ENCODE peak calls at places on chromosome 13, in four cellular contexts. O, E, J and V are unnamed samples.

GRCh38 chr13:110108348-110109139 is 198.4 kb downstream of the COL4A1 start:
- DNase-seq in O (peak), E (peak), J (peak), V (peak)

GRCh38 chr13:71412231-71412630 is 454.8 kb downstream of the DACH1 start:
- DNase-seq in O (no peak), E (no peak), J (no peak), V (no peak)

GRCh38 chr13:109756778-109757177 is 29.6 kb downstream of the IRS2 start:
- DNase-seq in O (no peak), E (no peak), J (no peak), V (no peak)

GRCh38 chr13:109465151-109465550 is 321.2 kb downstream of the IRS2 start:
- DNase-seq in O (no peak), E (no peak), J (no peak), V (no peak)

GRCh38 chr13:100124265-100124664 is 35.4 kb downstream of the PCCA start:
- DNase-seq in O (no peak), E (no peak), J (no peak), V (no peak)

GRCh38 chr13:40527914-40528313 is 138.5 kb downstream of the FOXO1 start:
- DNase-seq in O (no peak), E (no peak), J (no peak), V (no peak)

GRCh38 chr13:98599502-98600328 is 22.8 kb upstream of the STK24 start:
- DNase-seq in O (no peak), E (no peak), J (no peak), V (no peak)

GRCh38 chr13:60229708-60230272 is 66.1 kb upstream of the DIAPH3 start:
- DNase-seq in O (no peak), E (no peak), J (no peak), V (no peak)

GRCh38 chr13:87712012-87712411 is 40.8 kb downstream of the SLITRK5 start:
- DNase-seq in O (no peak), E (no peak), J (no peak), V (no peak)

GRCh38 chr13:94061316-94061715 is 418.2 kb downstream of the DCT start:
- DNase-seq in O (no peak), E (no peak), J (no peak), V (peak)

GRCh38 chr13:109312399-109312798 is 474.0 kb downstream of the IRS2 start:
- DNase-seq in O (no peak), E (no peak), J (no peak), V (no peak)

GRCh38 chr13:111943229-111943795 is 123.6 kb upstream of the SOX1 start:
- DNase-seq in O (no peak), E (peak), J (no peak), V (no peak)

GRCh38 chr13:97226788-97227627 is 4.9 kb downstream of the MBNL2 start:
- DNase-seq in O (no peak), E (peak), J (no peak), V (no peak)

GRCh38 chr13:114283581-114283980 is 2.2 kb downstream of the UPF3A start:
- DNase-seq in O (no peak), E (no peak), J (no peak), V (no peak)

GRCh38 chr13:86974251-86974994 is 696.7 kb upstream of the SLITRK5 start:
- DNase-seq in O (no peak), E (no peak), J (no peak), V (no peak)

GRCh38 chr13:51585696-51586095 is 1.4 kb downstream of the WDFY2 start:
- DNase-seq in O (no peak), E (no peak), J (no peak), V (no peak)

GRCh38 chr13:112995395-112996091 is 26.5 kb downstream of the MCF2L start:
- DNase-seq in O (no peak), E (peak), J (no peak), V (no peak)

GRCh38 chr13:105465745-105466144 is 1069.7 kb downstream of the EFNB2 start:
- DNase-seq in O (no peak), E (no peak), J (no peak), V (no peak)

GRCh38 chr13:105969761-105970160 is 565.7 kb downstream of the EFNB2 start:
- DNase-seq in O (no peak), E (no peak), J (no peak), V (no peak)

GRCh38 chr13:100951031-100951430 is 276.4 kb upstream of the TMTC4 start:
- DNase-seq in O (no peak), E (no peak), J (no peak), V (no peak)

GRCh38 chr13:98959299-98959698 is 18.6 kb downstream of the DOCK9 start:
- DNase-seq in O (no peak), E (no peak), J (no peak), V (no peak)

GRCh38 chr13:33169273-33169980 is 116.1 kb downstream of the STARD13 start:
- DNase-seq in O (no peak), E (no peak), J (no peak), V (no peak)

GRCh38 chr13:114118763-114119123 is 13.7 kb downstream of the RASA3 start:
- DNase-seq in O (no peak), E (no peak), J (peak), V (no peak)

GRCh38 chr13:42271337-42272114 is 426 bp upstream of the AKAP11 start:
- DNase-seq in O (peak), E (peak), J (peak), V (peak)

GRCh38 chr13:110525328-110526319 is 35.9 kb downstream of the RAB20 start:
- DNase-seq in O (no peak), E (no peak), J (no peak), V (no peak)

GRCh38 chr13:113122571-113123225 is at the start of gene F10:
- DNase-seq in O (peak), E (peak), J (no peak), V (peak)

GRCh38 chr13:113934576-113934975 is 39.3 kb downstream of the C13orf46 start:
- DNase-seq in O (no peak), E (no peak), J (no peak), V (no peak)

GRCh38 chr13:60384911-60385310 is 12.1 kb upstream of the TDRD3 start:
- DNase-seq in O (no peak), E (no peak), J (no peak), V (no peak)

GRCh38 chr13:44013666-44014291 is 134.1 kb downstream of the LACC1 start:
- DNase-seq in O (no peak), E (no peak), J (no peak), V (peak)

GRCh38 chr13:80988752-80989151 is 647.8 kb upstream of the SPRY2 start:
- DNase-seq in O (no peak), E (no peak), J (no peak), V (no peak)

GRCh38 chr13:101967216-101967615 is 434.6 kb downstream of the FGF14 start:
- DNase-seq in O (no peak), E (no peak), J (no peak), V (no peak)

GRCh38 chr13:54934121-54934520 is 1905.5 kb downstream of the OLFM4 start:
- DNase-seq in O (no peak), E (no peak), J (no peak), V (no peak)

GRCh38 chr13:74118328-74118727 is 15.9 kb downstream of the KLF12 start:
- DNase-seq in O (no peak), E (no peak), J (no peak), V (no peak)

GRCh38 chr13:39186205-39186880 is 148.1 kb downstream of the NHLRC3 start:
- DNase-seq in O (no peak), E (no peak), J (no peak), V (no peak)

GRCh38 chr13:19862511-19863313 is 737 bp downstream of the ZMYM5 start:
- DNase-seq in O (peak), E (peak), J (no peak), V (no peak)

GRCh38 chr13:19864339-19865309 is 1.2 kb upstream of the ZMYM5 start:
- DNase-seq in O (peak), E (peak), J (peak), V (peak)

GRCh38 chr13:19861762-19862161 is 1.7 kb downstream of the ZMYM5 start:
- DNase-seq in O (no peak), E (no peak), J (no peak), V (no peak)

GRCh38 chr13:19863323-19864017 is at the start of gene ZMYM5:
- DNase-seq in O (peak), E (peak), J (peak), V (peak)

DNA sequence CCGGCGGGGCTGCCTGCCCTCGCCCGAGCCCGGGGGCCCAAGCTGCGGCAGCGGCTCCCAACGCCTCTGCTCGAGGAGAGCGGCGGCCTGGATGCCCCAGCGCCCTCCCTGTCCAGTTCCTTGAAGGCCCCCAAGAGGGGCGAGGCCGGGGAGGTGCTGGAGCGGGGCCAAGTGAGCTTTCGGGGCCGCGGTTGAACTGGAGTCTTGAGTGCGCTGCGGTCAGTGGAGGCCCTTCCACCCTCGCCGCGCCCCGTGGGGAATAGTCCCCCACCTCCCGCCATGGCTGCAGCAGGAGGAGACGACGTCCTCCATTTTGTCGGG is 529 bp upstream of the ZMYM5 start:
- DNase-seq in O (no peak), E (peak), J (no peak), V (peak)
- TF ChIP-seq POLR2A in O (no peak), E (no peak), J (no peak), V (no peak)

GRCh38 chr13:79648191-79648590 is 167.2 kb downstream of the NDFIP2 start:
- DNase-seq in O (no peak), E (no peak), J (no peak), V (no peak)
- TF ChIP-seq POLR2A in O (no peak), E (no peak), J (no peak), V (no peak)

GRCh38 chr13:77326905-77327604 is at the start of gene MYCBP2:
- DNase-seq in O (peak), E (peak), J (peak), V (peak)
- TF ChIP-seq POLR2A in O (peak), E (no peak), J (peak), V (peak)

GRCh38 chr13:45448965-45449559 is 15.7 kb upstream of the COG3 start:
- DNase-seq in O (no peak), E (no peak), J (no peak), V (no peak)

GRCh38 chr13:45445053-45445452 is 19.7 kb upstream of the COG3 start:
- DNase-seq in O (no peak), E (no peak), J (no peak), V (no peak)

GRCh38 chr13:45446181-45446580 is 18.6 kb upstream of the COG3 start:
- DNase-seq in O (no peak), E (no peak), J (no peak), V (no peak)

GRCh38 chr13:45451282-45451681 is 13.5 kb upstream of the COG3 start:
- DNase-seq in O (no peak), E (no peak), J (no peak), V (no peak)

GRCh38 chr13:45447050-45447661 is 17.6 kb upstream of the COG3 start:
- DNase-seq in O (no peak), E (no peak), J (no peak), V (no peak)
- TF ChIP-seq POLR2A in O (no peak), E (no peak), J (no peak), V (no peak)

GRCh38 chr13:30422056-30422914 is at the start of gene UBE2L5:
- DNase-seq in O (peak), E (peak), J (peak), V (no peak)
- TF ChIP-seq POLR2A in O (peak), E (no peak), J (peak), V (peak)

GRCh38 chr13:46211521-46212351 is at the start of gene LRRC63:
- DNase-seq in O (peak), E (peak), J (peak), V (peak)
- TF ChIP-seq POLR2A in O (no peak), E (no peak), J (peak), V (no peak)

GRCh38 chr13:27171830-27172494 is 351 bp upstream of the USP12 start:
- DNase-seq in O (peak), E (peak), J (peak), V (peak)
- TF ChIP-seq POLR2A in O (no peak), E (no peak), J (peak), V (no peak)